ENCODE peak calls at places on chromosomes 5 and 9, in four cellular contexts. One of them, this sample, is unnamed.

GRCh38 chr9:77977210-77977611 is 54.4 kb downstream of the GNAQ start:
- DNase-seq in NCI-H1105: no peak
- DNase-seq in AG09309: peak
- DNase-seq in GM12865: peak
- DNase-seq in this sample: no peak

GRCh38 chr9:93080406-93080805 is 15.6 kb upstream of the CARD19 start:
- DNase-seq in NCI-H1105: no peak
- DNase-seq in AG09309: no peak
- DNase-seq in GM12865: no peak
- DNase-seq in this sample: peak

GRCh38 chr9:7003876-7004275 is 246.1 kb downstream of the KDM4C start:
- DNase-seq in NCI-H1105: no peak
- DNase-seq in AG09309: no peak
- DNase-seq in GM12865: no peak
- DNase-seq in this sample: no peak

GRCh38 chr9:110016340-110016739 is 191.6 kb downstream of the C9orf152 start:
- DNase-seq in NCI-H1105: no peak
- DNase-seq in AG09309: no peak
- DNase-seq in GM12865: no peak
- DNase-seq in this sample: no peak

GRCh38 chr5:133247881-133248642 is 196.2 kb downstream of the HSPA4 start:
- DNase-seq in NCI-H1105: no peak
- DNase-seq in AG09309: no peak
- DNase-seq in GM12865: peak
- DNase-seq in this sample: peak

GRCh38 chr9:121394292-121394691 is 24.2 kb upstream of the STOM start:
- DNase-seq in NCI-H1105: no peak
- DNase-seq in AG09309: no peak
- DNase-seq in GM12865: peak
- DNase-seq in this sample: no peak

GRCh38 chr5:169150108-169150507 is 150.8 kb downstream of the SLIT3 start:
- DNase-seq in NCI-H1105: no peak
- DNase-seq in AG09309: no peak
- DNase-seq in GM12865: no peak
- DNase-seq in this sample: no peak

GRCh38 chr5:122312670-122312988 is 592 bp downstream of the SNCAIP start:
- DNase-seq in NCI-H1105: no peak
- DNase-seq in AG09309: no peak
- DNase-seq in GM12865: no peak
- DNase-seq in this sample: peak

GRCh38 chr9:112029921-112030444 is 133.4 kb downstream of the UGCG start:
- DNase-seq in NCI-H1105: no peak
- DNase-seq in AG09309: no peak
- DNase-seq in GM12865: peak
- DNase-seq in this sample: no peak

GRCh38 chr5:6905883-6906282 is 192.7 kb downstream of the TENT4A start:
- DNase-seq in NCI-H1105: no peak
- DNase-seq in AG09309: no peak
- DNase-seq in GM12865: no peak
- DNase-seq in this sample: no peak

GRCh38 chr9:131739988-131740648 is at the start of gene RAPGEF1:
- DNase-seq in NCI-H1105: peak
- DNase-seq in AG09309: no peak
- DNase-seq in GM12865: peak
- DNase-seq in this sample: peak